ENCODE peak calls at places on chromosomes 3 and 15, in nine cellular contexts. U is GM06990; V is foreskin fibroblast; N is effector memory CD4-positive, alpha-beta T cell; R is heart right ventricle; J is fibroblast of lung; C is AG04450; O is HFF-Myc; T is dorsolateral prefrontal cortex. Z is an unnamed sample.

GRCh38 chr3:87082806-87083440 is 92.0 kb upstream of the VGLL3 start:
- DNase-seq in N (no peak), V (peak), U (no peak), R (no peak), T (no peak), J (peak), C (peak), O (peak), Z (no peak)

GRCh38 chr3:190217081-190217480 is 96.4 kb upstream of the P3H2 start:
- DNase-seq in R (no peak), T (no peak), U (no peak), J (peak), C (no peak), V (peak), O (no peak), N (no peak), Z (no peak)

GRCh38 chr3:94147039-94147438 is 84.2 kb downstream of the NSUN3 start:
- DNase-seq in V (no peak), J (no peak), U (no peak), R (no peak), T (no peak), C (no peak), O (no peak), N (no peak), Z (no peak)

GRCh38 chr3:45841701-45842491 is at the start of gene LZTFL1:
- DNase-seq in N (peak), U (peak), C (peak), V (peak), O (peak), R (peak), T (peak), J (peak), Z (peak)

GRCh38 chr3:172152869-172153268 is 113.5 kb downstream of the FNDC3B start:
- DNase-seq in U (no peak), R (no peak), O (no peak), C (no peak), T (no peak), N (no peak), V (peak), J (peak), Z (no peak)

GRCh38 chr3:115146032-115146417 is 1.1 kb downstream of the ZBTB20 start:
- DNase-seq in C (peak), T (peak), U (peak), O (no peak), N (peak), J (peak), V (peak), R (no peak), Z (peak)

GRCh38 chr15:101133751-101134261 is 118.0 kb downstream of the CHSY1 start:
- DNase-seq in C (no peak), J (no peak), T (peak), N (no peak), U (no peak), V (no peak), O (no peak), R (no peak), Z (no peak)

GRCh38 chr15:31887246-31887645 is 143.1 kb upstream of the CHRNA7 start:
- DNase-seq in T (no peak), R (no peak), C (no peak), N (no peak), J (no peak), O (no peak), V (no peak), U (no peak), Z (no peak)

GRCh38 chr3:122786067-122786466 is 7.6 kb downstream of the HSPBAP1 start:
- DNase-seq in J (peak), N (no peak), T (no peak), C (no peak), R (no peak), O (peak), U (no peak), V (peak), Z (no peak)

GRCh38 chr3:97464035-97464434 is 300.5 kb upstream of the ARL6 start:
- DNase-seq in V (no peak), U (no peak), N (no peak), J (no peak), T (no peak), C (no peak), O (no peak), R (no peak), Z (no peak)

GRCh38 chr3:174931473-174931872 is 72.3 kb downstream of the NAALADL2 start:
- DNase-seq in U (no peak), V (no peak), N (no peak), R (no peak), J (peak), C (no peak), O (no peak), T (no peak), Z (no peak)

GRCh38 chr3:46496745-46497555 is 826 bp upstream of the RTP3 start:
- DNase-seq in V (no peak), J (no peak), T (no peak), O (no peak), C (no peak), R (no peak), N (peak), U (no peak), Z (no peak)

GRCh38 chr15:50298340-50298739 is 32.8 kb upstream of the HDC start:
- DNase-seq in C (no peak), J (peak), O (no peak), R (no peak), V (no peak), T (no peak), N (no peak), U (no peak), Z (no peak)

GRCh38 chr3:11914651-11915050 is 68.0 kb upstream of the TAMM41 start:
- DNase-seq in U (no peak), V (no peak), R (no peak), J (no peak), O (no peak), C (no peak), N (no peak), T (no peak), Z (no peak)

GRCh38 chr15:92808611-92809063 is 91.5 kb upstream of the CHD2 start:
- DNase-seq in R (peak), U (no peak), T (peak), J (peak), O (no peak), N (no peak), V (no peak), C (no peak), Z (no peak)

GRCh38 chr3:188974856-188975611 is 196.7 kb upstream of the TPRG1 start:
- DNase-seq in U (no peak), N (no peak), J (peak), R (no peak), V (peak), T (no peak), C (no peak), O (no peak), Z (no peak)
- H3K4me3 ChIP-seq in U (no peak), N (no peak), J (peak), R (no peak), V (peak), T (no peak), C (peak), O (peak), Z (no peak)

GRCh38 chr3:71307884-71308697 is 275.4 kb downstream of the FOXP1 start:
- DNase-seq in C (no peak), U (no peak), O (no peak), J (no peak), R (no peak), N (no peak), T (no peak), V (peak), Z (no peak)
- H3K4me3 ChIP-seq in C (peak), U (no peak), O (no peak), J (peak), R (no peak), N (no peak), T (peak), V (peak), Z (no peak)

GRCh38 chr3:141390747-141391146 is 22.4 kb downstream of the ZBTB38 start:
- DNase-seq in C (no peak), T (no peak), N (no peak), O (no peak), R (no peak), V (no peak), J (no peak), U (no peak), Z (no peak)

GRCh38 chr3:141387446-141388030 is 19.2 kb downstream of the ZBTB38 start:
- DNase-seq in T (no peak), J (no peak), C (no peak), R (no peak), V (no peak), O (no peak), U (no peak), N (no peak), Z (no peak)

GRCh38 chr3:141386611-141387110 is 18.4 kb downstream of the ZBTB38 start:
- DNase-seq in J (no peak), V (no peak), R (no peak), O (no peak), T (peak), U (peak), C (no peak), N (no peak), Z (no peak)

GRCh38 chr3:141389703-141390102 is 21.4 kb downstream of the ZBTB38 start:
- DNase-seq in U (no peak), R (no peak), J (no peak), O (no peak), T (no peak), V (no peak), C (no peak), N (no peak), Z (no peak)

GRCh38 chr3:141388823-141389617 is 20.7 kb downstream of the ZBTB38 start:
- DNase-seq in O (no peak), U (no peak), C (no peak), N (no peak), J (peak), V (no peak), T (no peak), R (no peak), Z (no peak)
- H3K4me3 ChIP-seq in O (no peak), U (peak), C (peak), N (peak), J (peak), V (peak), T (peak), R (no peak), Z (peak)

DNA sequence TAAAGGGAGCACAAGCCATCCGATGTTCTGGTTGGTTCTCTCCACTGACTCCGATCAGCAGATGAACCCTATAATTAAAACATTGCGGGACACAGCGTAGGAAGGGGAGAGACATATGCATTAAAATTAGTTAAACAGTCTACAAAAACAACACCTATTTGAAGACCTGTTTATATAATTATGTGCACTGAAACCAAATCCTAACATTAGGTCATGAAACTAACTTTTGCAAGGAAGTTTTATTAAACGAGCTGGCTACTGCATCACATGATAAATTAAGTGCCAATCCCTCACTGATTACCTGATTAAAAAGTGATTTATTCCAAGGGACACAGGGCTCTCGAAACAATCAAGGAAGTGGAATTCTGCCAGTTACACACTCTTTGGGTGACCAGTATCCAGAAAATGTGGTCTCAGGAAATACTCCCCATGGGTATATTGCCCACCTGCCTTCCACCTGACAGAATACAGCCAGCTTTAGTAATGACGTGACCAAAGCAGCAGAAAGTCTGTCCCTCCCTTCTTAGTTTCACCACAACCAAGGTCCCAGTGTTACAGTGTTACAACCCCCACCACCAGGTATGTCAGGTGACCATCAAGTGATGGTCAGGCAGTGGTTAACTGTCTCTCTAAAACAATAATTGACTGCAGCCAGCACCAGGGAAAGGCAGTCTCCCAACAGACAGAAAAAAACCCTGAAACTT is 69.5 kb downstream of the HERC1 start:
- DNase-seq in V (no peak), U (no peak), O (no peak), N (no peak), T (no peak), C (no peak), J (no peak), R (no peak), Z (no peak)
- H3K4me3 ChIP-seq in V (no peak), U (no peak), O (no peak), N (no peak), T (no peak), C (no peak), J (no peak), R (no peak), Z (no peak)

DNA sequence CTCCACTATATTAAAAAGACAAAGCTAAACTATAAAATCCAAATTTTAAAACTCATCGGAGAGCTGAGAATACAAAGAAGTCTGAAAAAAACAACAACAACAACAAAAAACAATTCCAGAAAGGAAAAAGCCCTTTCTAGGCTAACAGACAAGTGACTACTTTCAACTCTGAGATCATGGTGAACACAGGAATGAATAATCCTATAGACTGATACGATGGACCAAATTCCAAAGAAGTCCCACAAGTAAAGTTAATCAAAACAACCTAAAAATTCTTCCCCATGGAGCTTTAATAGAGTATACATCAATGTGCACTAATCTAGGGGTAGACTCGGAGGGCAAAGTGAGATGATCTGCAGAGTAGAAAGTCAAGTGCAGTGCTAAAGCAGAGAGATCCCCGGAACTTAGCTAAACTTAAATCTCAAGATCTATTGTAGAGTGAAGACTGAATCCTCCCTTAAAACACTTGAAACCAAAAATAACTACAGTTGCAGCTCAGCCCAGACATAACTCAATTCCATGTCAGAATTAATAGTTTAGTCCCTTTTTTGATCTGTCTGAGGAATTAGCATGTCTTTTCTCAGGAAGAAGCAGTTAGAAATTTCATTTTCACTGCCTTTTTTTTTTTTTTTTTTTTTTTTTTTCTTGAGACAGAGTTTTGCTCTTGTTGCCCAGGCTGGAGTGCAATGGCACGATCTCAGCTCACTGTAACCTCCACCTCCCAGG is 43.5 kb downstream of the MYO9A start:
- DNase-seq in N (no peak), J (no peak), O (no peak), V (no peak), R (no peak), U (no peak), C (no peak), T (no peak), Z (no peak)
- H3K4me3 ChIP-seq in N (no peak), J (no peak), O (no peak), V (no peak), R (no peak), U (no peak), C (no peak), T (no peak), Z (no peak)

GRCh38 chr3:182909318-182910040 is 70.9 kb downstream of the DCUN1D1 start:
- DNase-seq in T (no peak), O (no peak), C (no peak), N (no peak), J (peak), U (no peak), V (no peak), R (no peak), Z (peak)
- H3K4me3 ChIP-seq in T (no peak), O (no peak), C (no peak), N (no peak), J (no peak), U (no peak), V (no peak), R (no peak), Z (no peak)

GRCh38 chr15:62465173-62465572 is 300.1 kb upstream of the C2CD4B start:
- DNase-seq in V (no peak), T (no peak), C (no peak), J (no peak), R (no peak), O (no peak), N (no peak), U (no peak), Z (no peak)
- H3K4me3 ChIP-seq in V (peak), T (no peak), C (peak), J (no peak), R (no peak), O (peak), N (no peak), U (no peak), Z (no peak)

DNA sequence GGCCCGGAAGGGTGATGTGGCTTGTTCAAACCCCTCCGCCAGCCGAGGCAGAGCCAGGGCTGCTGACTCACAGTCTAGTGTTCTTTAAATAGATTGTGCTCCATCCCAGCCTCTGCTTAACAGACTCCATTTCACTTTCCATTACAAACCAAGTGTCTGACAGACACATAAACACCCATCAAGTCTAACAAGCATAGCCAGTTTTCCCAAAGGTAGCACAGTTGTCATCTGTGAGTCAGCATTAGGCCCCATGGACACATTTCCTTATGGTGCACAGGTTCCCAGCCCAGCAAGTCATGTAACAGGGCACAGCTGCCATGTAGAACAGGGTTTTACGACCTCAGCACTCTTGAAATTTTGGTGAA is 109.9 kb upstream of the RAP2B start:
- DNase-seq in T (no peak), O (peak), N (no peak), R (no peak), J (peak), U (no peak), V (peak), C (peak), Z (no peak)
- H3K4me3 ChIP-seq in T (no peak), O (no peak), N (no peak), R (no peak), J (no peak), U (no peak), V (no peak), C (no peak), Z (no peak)

DNA sequence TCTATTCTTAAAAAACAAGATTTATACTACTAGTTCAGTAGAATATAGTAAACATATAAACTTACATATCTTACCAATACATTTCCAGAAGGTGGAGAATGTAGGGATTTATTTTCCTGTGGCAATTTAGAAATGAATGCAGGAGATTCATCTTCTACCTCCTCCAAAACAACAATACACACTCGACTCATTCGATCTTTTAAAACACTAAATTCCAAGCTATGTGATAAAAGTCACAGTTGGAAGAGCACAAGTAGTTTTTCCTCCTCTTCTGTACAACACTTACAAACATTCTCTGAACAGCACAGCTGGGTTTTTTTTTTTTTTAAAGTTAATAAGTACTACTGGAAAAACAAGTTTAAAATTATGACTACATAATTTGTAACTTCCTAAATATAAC is 1.4 kb downstream of the ANKRD28 start:
- DNase-seq in O (no peak), N (no peak), T (no peak), R (no peak), U (no peak), C (no peak), V (no peak), J (no peak), Z (no peak)
- H3K4me3 ChIP-seq in O (peak), N (peak), T (peak), R (peak), U (peak), C (peak), V (peak), J (peak), Z (no peak)

DNA sequence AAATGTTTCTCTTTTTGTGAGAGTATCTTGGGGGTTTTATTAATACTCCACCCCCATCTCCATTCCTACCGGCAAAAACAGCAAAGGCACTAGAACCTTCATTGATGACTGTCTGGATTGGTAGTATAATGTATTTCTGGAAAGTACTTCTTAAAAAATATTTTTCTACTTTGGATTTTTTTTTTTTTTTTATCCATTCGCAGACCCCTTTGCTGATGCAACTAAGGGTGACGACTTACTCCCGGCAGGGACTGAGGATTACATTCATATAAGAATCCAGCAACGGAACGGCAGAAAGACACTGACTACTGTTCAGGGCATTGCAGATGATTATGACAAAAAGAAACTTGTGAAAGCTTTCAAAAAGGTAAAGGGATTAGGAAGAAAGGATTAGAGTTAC is 1.2 kb downstream of the EIF1B start:
- DNase-seq in N (no peak), O (no peak), T (no peak), R (no peak), J (peak), V (no peak), U (no peak), C (no peak), Z (no peak)
- H3K4me3 ChIP-seq in N (peak), O (peak), T (peak), R (peak), J (peak), V (peak), U (peak), C (peak), Z (peak)

Z was measured in naive thymus-derived CD4-positive, alpha-beta T cell.